ENCODE peak calls at places on chromosome 21, in eight cellular contexts. Q is GM23248; D is ecto neural progenitor cell; R is uterus; A is K562; Z is stimulated activated CD8-positive, alpha-beta memory T cell treated with anti-CD3 and anti-CD28 coated beads, Interleukin-2, amount 100 ng/mL, for 1 hour; G is ELF-1; T is activated naive CD4-positive, alpha-beta T cell treated with anti-CD3 and anti-CD28 coated beads, Interleukin-2, amount 10 ng/mL, durations not matched to agents 7 days and 5 days. H is an unnamed sample.

GRCh38 chr21:25412090-25412489 is 195.2 kb downstream of the MRPL39 start:
- DNase-seq in Q (no peak), D (no peak), R (no peak), A (no peak), Z (no peak), G (no peak), T (no peak), H (no peak)

GRCh38 chr21:27570306-27570868 is 603.5 kb upstream of the ADAMTS5 start:
- DNase-seq in Q (peak), D (no peak), R (peak), A (no peak), Z (no peak), G (no peak), T (no peak), H (peak)

GRCh38 chr21:22421416-22422190 is 1423.4 kb downstream of the NCAM2 start:
- DNase-seq in Q (no peak), D (no peak), R (no peak), A (no peak), Z (no peak), G (no peak), T (peak), H (no peak)

GRCh38 chr21:34874689-34875513 is 174.2 kb downstream of the RUNX1 start:
- DNase-seq in Q (peak), D (no peak), R (no peak), A (no peak), Z (no peak), G (no peak), T (no peak), H (no peak)

GRCh38 chr21:44286716-44287632 is 1.3 kb downstream of the AIRE start:
- DNase-seq in Q (no peak), D (no peak), R (no peak), A (no peak), Z (no peak), G (no peak), T (no peak), H (no peak)

GRCh38 chr21:41399401-41399800 is 26.6 kb upstream of the MX1 start:
- DNase-seq in Q (no peak), D (no peak), R (no peak), A (no peak), Z (no peak), G (no peak), T (no peak), H (no peak)

GRCh38 chr21:45868488-45868887 is 113.1 kb upstream of the COL6A1 start:
- DNase-seq in Q (no peak), D (no peak), R (no peak), A (no peak), Z (no peak), G (no peak), T (no peak), H (no peak)

GRCh38 chr21:36756527-36756926 is 57.6 kb downstream of the SIM2 start:
- DNase-seq in Q (peak), D (no peak), R (no peak), A (no peak), Z (no peak), G (no peak), T (no peak), H (no peak)

GRCh38 chr21:34148826-34149558 is 75.6 kb downstream of the MRPS6 start:
- DNase-seq in Q (no peak), D (no peak), R (no peak), A (no peak), Z (no peak), G (no peak), T (no peak), H (peak)

GRCh38 chr21:36640260-36641244 is 58.4 kb upstream of the SIM2 start:
- DNase-seq in Q (no peak), D (no peak), R (no peak), A (no peak), Z (no peak), G (peak), T (no peak), H (no peak)

GRCh38 chr21:34530264-34530663 is 18.3 kb upstream of the KCNE1 start:
- DNase-seq in Q (peak), D (no peak), R (no peak), A (no peak), Z (no peak), G (no peak), T (no peak), H (no peak)

GRCh38 chr21:35737899-35738341 is 322.4 kb downstream of the SETD4 start:
- DNase-seq in Q (peak), D (no peak), R (no peak), A (no peak), Z (no peak), G (no peak), T (no peak), H (no peak)

GRCh38 chr21:44407493-44407892 is 47.8 kb upstream of the LRRC3 start:
- DNase-seq in Q (no peak), D (no peak), R (no peak), A (no peak), Z (no peak), G (no peak), T (no peak), H (no peak)

GRCh38 chr21:25961042-25961441 is 209.5 kb downstream of the APP start:
- DNase-seq in Q (no peak), D (no peak), R (no peak), A (no peak), Z (no peak), G (peak), T (no peak), H (no peak)

GRCh38 chr21:34974162-34974981 is 74.7 kb downstream of the RUNX1 start:
- DNase-seq in Q (no peak), D (no peak), R (no peak), A (no peak), Z (no peak), G (no peak), T (peak), H (no peak)

GRCh38 chr21:27582246-27582945 is 615.5 kb upstream of the ADAMTS5 start:
- DNase-seq in Q (peak), D (no peak), R (no peak), A (no peak), Z (no peak), G (no peak), T (no peak), H (no peak)

GRCh38 chr21:33078907-33079582 is 9.1 kb downstream of the OLIG1 start:
- DNase-seq in Q (peak), D (no peak), R (no peak), A (peak), Z (peak), G (peak), T (no peak), H (no peak)

GRCh38 chr21:32770514-32771133 is 931 bp downstream of the PAXBP1 start:
- DNase-seq in Q (peak), D (no peak), R (no peak), A (peak), Z (no peak), G (peak), T (no peak), H (no peak)

GRCh38 chr21:31594726-31595125 is 64.8 kb upstream of the SOD1 start:
- DNase-seq in Q (no peak), D (no peak), R (no peak), A (no peak), Z (no peak), G (no peak), T (no peak), H (no peak)

GRCh38 chr21:33254766-33255165 is 11.4 kb upstream of the IL10RB start:
- DNase-seq in Q (no peak), D (no peak), R (no peak), A (no peak), Z (no peak), G (no peak), T (no peak), H (no peak)

GRCh38 chr21:26962516-26963305 is 4.2 kb downstream of the ADAMTS5 start:
- DNase-seq in Q (peak), D (no peak), R (no peak), A (no peak), Z (no peak), G (no peak), T (no peak), H (no peak)

GRCh38 chr21:45850181-45850580 is 131.4 kb upstream of the COL6A1 start:
- DNase-seq in Q (no peak), D (no peak), R (no peak), A (no peak), Z (no peak), G (no peak), T (no peak), H (no peak)

GRCh38 chr21:43658094-43658725 is 1.1 kb downstream of the HSF2BP start:
- DNase-seq in Q (no peak), D (no peak), R (no peak), A (no peak), Z (no peak), G (no peak), T (no peak), H (no peak)

GRCh38 chr21:35529141-35529863 is 480.2 kb upstream of the RUNX1 start:
- DNase-seq in Q (no peak), D (no peak), R (no peak), A (no peak), Z (no peak), G (no peak), T (peak), H (no peak)

GRCh38 chr21:16532841-16533240 is 803.1 kb downstream of the USP25 start:
- DNase-seq in Q (peak), D (no peak), R (no peak), A (no peak), Z (no peak), G (no peak), T (no peak), H (no peak)

GRCh38 chr21:16709866-16710550 is 802.8 kb upstream of the CXADR start:
- DNase-seq in Q (peak), D (no peak), R (peak), A (no peak), Z (no peak), G (no peak), T (no peak), H (no peak)

GRCh38 chr21:20443558-20444155 is 554.6 kb upstream of the NCAM2 start:
- DNase-seq in Q (no peak), D (no peak), R (no peak), A (peak), Z (no peak), G (peak), T (no peak), H (no peak)

GRCh38 chr21:46112731-46113215 is 14.9 kb downstream of the COL6A2 start:
- DNase-seq in Q (no peak), D (no peak), R (no peak), A (no peak), Z (no peak), G (no peak), T (peak), H (no peak)

H was measured in esophagus muscularis mucosa.